ENCODE peak calls at places on chromosome 17, in nine cellular contexts. One of them, this sample, is unnamed.

GRCh38 chr17:19325542-19325941 is 37.0 kb downstream of the B9D1 start:
- DNase-seq in body of pancreas: no peak
- DNase-seq in heart left ventricle: no peak
- DNase-seq in thyroid gland: no peak
- DNase-seq in sigmoid colon: no peak
- DNase-seq in tibial nerve: no peak
- DNase-seq in cardiac muscle cell: no peak
- DNase-seq in lower lobe of right lung: no peak
- DNase-seq in CD8-positive, alpha-beta T cell: no peak
- DNase-seq in this sample: no peak

GRCh38 chr17:59381716-59382570 is 50.5 kb downstream of the YPEL2 start:
- DNase-seq in body of pancreas: peak; percentile 76
- DNase-seq in heart left ventricle: peak; percentile 80
- DNase-seq in thyroid gland: no peak
- DNase-seq in sigmoid colon: peak; percentile 80
- DNase-seq in tibial nerve: no peak
- DNase-seq in cardiac muscle cell: no peak
- DNase-seq in lower lobe of right lung: no peak
- DNase-seq in CD8-positive, alpha-beta T cell: no peak
- DNase-seq in this sample: peak; percentile 79

GRCh38 chr17:51651513-51652298 is 391.4 kb downstream of the UTP18 start:
- DNase-seq in body of pancreas: no peak
- DNase-seq in heart left ventricle: no peak
- DNase-seq in thyroid gland: no peak
- DNase-seq in sigmoid colon: no peak
- DNase-seq in tibial nerve: no peak
- DNase-seq in cardiac muscle cell: no peak
- DNase-seq in lower lobe of right lung: no peak
- DNase-seq in CD8-positive, alpha-beta T cell: no peak
- DNase-seq in this sample: no peak

GRCh38 chr17:47732399-47733046 is 513 bp upstream of the TBX21 start:
- DNase-seq in body of pancreas: no peak
- DNase-seq in heart left ventricle: no peak
- DNase-seq in thyroid gland: no peak
- DNase-seq in sigmoid colon: peak; percentile 39
- DNase-seq in tibial nerve: no peak
- DNase-seq in cardiac muscle cell: no peak
- DNase-seq in lower lobe of right lung: no peak
- DNase-seq in CD8-positive, alpha-beta T cell: no peak
- DNase-seq in this sample: no peak

GRCh38 chr17:81641825-81642489 is 5.0 kb downstream of the TSPAN10 start:
- DNase-seq in body of pancreas: no peak
- DNase-seq in heart left ventricle: no peak
- DNase-seq in thyroid gland: no peak
- DNase-seq in sigmoid colon: no peak
- DNase-seq in tibial nerve: no peak
- DNase-seq in cardiac muscle cell: peak; percentile 36
- DNase-seq in lower lobe of right lung: no peak
- DNase-seq in CD8-positive, alpha-beta T cell: no peak
- DNase-seq in this sample: peak; percentile 30

GRCh38 chr17:66228887-66229782 is at the start of gene APOH:
- DNase-seq in body of pancreas: no peak
- DNase-seq in heart left ventricle: no peak
- DNase-seq in thyroid gland: no peak
- DNase-seq in sigmoid colon: no peak
- DNase-seq in tibial nerve: no peak
- DNase-seq in cardiac muscle cell: no peak
- DNase-seq in lower lobe of right lung: no peak
- DNase-seq in CD8-positive, alpha-beta T cell: no peak
- DNase-seq in this sample: no peak

GRCh38 chr17:60269417-60269816 is 119.6 kb downstream of the CA4 start:
- DNase-seq in body of pancreas: no peak
- DNase-seq in heart left ventricle: no peak
- DNase-seq in thyroid gland: no peak
- DNase-seq in sigmoid colon: no peak
- DNase-seq in tibial nerve: no peak
- DNase-seq in cardiac muscle cell: no peak
- DNase-seq in lower lobe of right lung: no peak
- DNase-seq in CD8-positive, alpha-beta T cell: no peak
- DNase-seq in this sample: no peak

GRCh38 chr17:73043686-73044581 is 48.6 kb downstream of the SLC39A11 start:
- DNase-seq in body of pancreas: no peak
- DNase-seq in heart left ventricle: no peak
- DNase-seq in thyroid gland: no peak
- DNase-seq in sigmoid colon: no peak
- DNase-seq in tibial nerve: no peak
- DNase-seq in cardiac muscle cell: peak; percentile 92
- DNase-seq in lower lobe of right lung: no peak
- DNase-seq in CD8-positive, alpha-beta T cell: no peak
- DNase-seq in this sample: no peak

GRCh38 chr17:43171761-43172487 is 910 bp downstream of the NBR1 start:
- DNase-seq in body of pancreas: peak; percentile 23
- DNase-seq in heart left ventricle: peak; percentile 59
- DNase-seq in thyroid gland: peak; percentile 41
- DNase-seq in sigmoid colon: peak; percentile 80
- DNase-seq in tibial nerve: no peak
- DNase-seq in cardiac muscle cell: peak; percentile 96
- DNase-seq in lower lobe of right lung: no peak
- DNase-seq in CD8-positive, alpha-beta T cell: no peak
- DNase-seq in this sample: peak; percentile 78

GRCh38 chr17:43170766-43171681 is at the start of gene NBR1:
- DNase-seq in body of pancreas: peak; percentile 94
- DNase-seq in heart left ventricle: peak; percentile 95
- DNase-seq in thyroid gland: peak; percentile 96
- DNase-seq in sigmoid colon: peak; percentile 98
- DNase-seq in tibial nerve: peak; percentile 95
- DNase-seq in cardiac muscle cell: peak; percentile 99
- DNase-seq in lower lobe of right lung: peak; percentile 92
- DNase-seq in CD8-positive, alpha-beta T cell: peak; percentile 95
- DNase-seq in this sample: peak; percentile 97

GRCh38 chr17:43170140-43170765 is 761 bp upstream of the NBR1 start:
- DNase-seq in body of pancreas: peak; percentile 90
- DNase-seq in heart left ventricle: peak; percentile 90
- DNase-seq in thyroid gland: peak; percentile 95
- DNase-seq in sigmoid colon: peak; percentile 97
- DNase-seq in tibial nerve: peak; percentile 82
- DNase-seq in cardiac muscle cell: peak; percentile 98
- DNase-seq in lower lobe of right lung: peak; percentile 95
- DNase-seq in CD8-positive, alpha-beta T cell: peak; percentile 87
- DNase-seq in this sample: peak; percentile 87

GRCh38 chr17:43176119-43176570 is 5.1 kb downstream of the NBR1 start:
- DNase-seq in body of pancreas: no peak
- DNase-seq in heart left ventricle: no peak
- DNase-seq in thyroid gland: no peak
- DNase-seq in sigmoid colon: no peak
- DNase-seq in tibial nerve: no peak
- DNase-seq in cardiac muscle cell: no peak
- DNase-seq in lower lobe of right lung: no peak
- DNase-seq in CD8-positive, alpha-beta T cell: no peak
- DNase-seq in this sample: peak; percentile 51

DNA sequence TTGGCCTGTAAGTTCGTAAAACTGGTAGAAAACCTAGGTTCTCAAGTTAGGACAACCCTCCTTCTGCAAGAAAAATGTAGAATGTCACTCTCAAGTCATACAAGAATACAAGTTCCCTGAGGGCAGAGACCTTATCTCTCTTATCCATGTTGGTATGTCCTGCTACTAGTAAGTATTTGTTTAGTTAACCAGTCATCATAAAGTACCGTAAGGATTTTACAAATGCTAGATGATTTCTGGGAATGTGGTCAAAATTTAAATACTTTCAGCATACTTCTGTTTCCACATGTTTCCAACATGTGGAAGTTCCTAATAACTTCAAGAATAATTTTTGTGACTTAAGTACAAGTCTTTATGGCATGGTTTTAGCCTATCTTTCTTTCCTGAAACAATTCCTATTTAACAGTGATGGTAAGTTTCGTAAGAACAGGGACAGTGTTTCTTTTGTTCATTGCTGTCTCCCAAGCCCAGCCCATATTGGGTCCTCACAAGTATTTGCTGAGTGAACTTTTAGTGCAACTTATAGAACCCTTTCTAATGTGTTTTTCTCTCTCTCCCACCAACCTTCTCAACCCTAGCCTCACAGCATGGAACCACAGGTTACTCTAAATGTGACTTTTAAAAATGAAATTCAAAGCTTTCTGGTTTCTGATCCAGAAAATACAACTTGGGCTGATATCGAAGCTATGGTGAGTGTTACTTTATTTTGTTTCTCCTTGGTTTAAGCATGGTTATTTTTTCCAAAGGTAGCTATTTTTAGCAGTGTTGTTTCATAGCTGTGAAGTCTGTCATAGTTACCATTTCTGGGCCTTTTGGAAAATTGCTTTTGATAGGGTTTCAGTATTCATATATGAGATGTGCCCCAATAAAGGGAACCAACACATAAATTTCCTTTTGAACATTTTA is 4.5 kb downstream of the NBR1 start:
- DNase-seq in body of pancreas: no peak
- DNase-seq in heart left ventricle: no peak
- DNase-seq in thyroid gland: no peak
- DNase-seq in sigmoid colon: no peak
- DNase-seq in tibial nerve: no peak
- DNase-seq in cardiac muscle cell: peak; percentile 74
- DNase-seq in lower lobe of right lung: no peak
- DNase-seq in CD8-positive, alpha-beta T cell: no peak
- DNase-seq in this sample: no peak
- H3K4me3 ChIP-seq in body of pancreas: no peak overlapping the region
- H3K4me3 ChIP-seq in heart left ventricle: no peak overlapping the region
- H3K4me3 ChIP-seq in thyroid gland: no peak overlapping the region
- H3K4me3 ChIP-seq in sigmoid colon: no peak overlapping the region
- H3K4me3 ChIP-seq in tibial nerve: no peak overlapping the region
- H3K4me3 ChIP-seq in cardiac muscle cell: no peak overlapping the region
- H3K4me3 ChIP-seq in lower lobe of right lung: no peak overlapping the region
- H3K4me3 ChIP-seq in CD8-positive, alpha-beta T cell: no peak overlapping the region
- H3K4me3 ChIP-seq in this sample: no peak overlapping the region

GRCh38 chr17:80029235-80029974 is 6.3 kb downstream of the TBC1D16 start:
- DNase-seq in body of pancreas: peak; percentile 94
- DNase-seq in heart left ventricle: peak; percentile 81
- DNase-seq in thyroid gland: peak; percentile 66
- DNase-seq in sigmoid colon: peak; percentile 96
- DNase-seq in tibial nerve: peak; percentile 89
- DNase-seq in cardiac muscle cell: peak; percentile 89
- DNase-seq in lower lobe of right lung: peak; percentile 79
- DNase-seq in CD8-positive, alpha-beta T cell: no peak
- DNase-seq in this sample: peak; percentile 73
- TF ChIP-seq CTCF in body of pancreas: no peak
- TF ChIP-seq CTCF in heart left ventricle: no peak
- TF ChIP-seq CTCF in thyroid gland: no peak
- TF ChIP-seq CTCF in sigmoid colon: no peak
- TF ChIP-seq CTCF in tibial nerve: no peak
- TF ChIP-seq CTCF in cardiac muscle cell: no peak
- TF ChIP-seq CTCF in lower lobe of right lung: no peak
- TF ChIP-seq CTCF in CD8-positive, alpha-beta T cell: no peak
- TF ChIP-seq CTCF in this sample: no peak

GRCh38 chr17:57394375-57394774 is 138.1 kb downstream of the MSI2 start:
- DNase-seq in body of pancreas: no peak
- DNase-seq in heart left ventricle: no peak
- DNase-seq in thyroid gland: no peak
- DNase-seq in sigmoid colon: no peak
- DNase-seq in tibial nerve: no peak
- DNase-seq in cardiac muscle cell: no peak
- DNase-seq in lower lobe of right lung: no peak
- DNase-seq in CD8-positive, alpha-beta T cell: no peak
- DNase-seq in this sample: no peak

GRCh38 chr17:57399690-57400089 is 143.4 kb downstream of the MSI2 start:
- DNase-seq in body of pancreas: no peak
- DNase-seq in heart left ventricle: no peak
- DNase-seq in thyroid gland: no peak
- DNase-seq in sigmoid colon: no peak
- DNase-seq in tibial nerve: no peak
- DNase-seq in cardiac muscle cell: no peak
- DNase-seq in lower lobe of right lung: no peak
- DNase-seq in CD8-positive, alpha-beta T cell: no peak
- DNase-seq in this sample: no peak

GRCh38 chr17:57395721-57396321 is 139.5 kb downstream of the MSI2 start:
- DNase-seq in body of pancreas: no peak
- DNase-seq in heart left ventricle: no peak
- DNase-seq in thyroid gland: no peak
- DNase-seq in sigmoid colon: no peak
- DNase-seq in tibial nerve: no peak
- DNase-seq in cardiac muscle cell: peak; percentile 25
- DNase-seq in lower lobe of right lung: no peak
- DNase-seq in CD8-positive, alpha-beta T cell: no peak
- DNase-seq in this sample: no peak

GRCh38 chr17:57396515-57396921 is 140.2 kb downstream of the MSI2 start:
- DNase-seq in body of pancreas: no peak
- DNase-seq in heart left ventricle: no peak
- DNase-seq in thyroid gland: peak; percentile 51
- DNase-seq in sigmoid colon: no peak
- DNase-seq in tibial nerve: no peak
- DNase-seq in cardiac muscle cell: no peak
- DNase-seq in lower lobe of right lung: no peak
- DNase-seq in CD8-positive, alpha-beta T cell: no peak
- DNase-seq in this sample: peak; percentile 48

GRCh38 chr17:57397402-57397801 is 141.1 kb downstream of the MSI2 start:
- DNase-seq in body of pancreas: no peak
- DNase-seq in heart left ventricle: no peak
- DNase-seq in thyroid gland: no peak
- DNase-seq in sigmoid colon: no peak
- DNase-seq in tibial nerve: no peak
- DNase-seq in cardiac muscle cell: no peak
- DNase-seq in lower lobe of right lung: no peak
- DNase-seq in CD8-positive, alpha-beta T cell: no peak
- DNase-seq in this sample: no peak
- H3K4me1 ChIP-seq in body of pancreas: no peaks in the 10 kb centered on the region
- H3K4me1 ChIP-seq in heart left ventricle: no peaks in the 10 kb centered on the region
- H3K4me1 ChIP-seq in thyroid gland: peaks cover 8% of the 10 kb centered on the region
- H3K4me1 ChIP-seq in sigmoid colon: no peaks in the 10 kb centered on the region
- H3K4me1 ChIP-seq in tibial nerve: no peaks in the 10 kb centered on the region
- H3K4me1 ChIP-seq in cardiac muscle cell: peaks cover 25% of the 10 kb centered on the region
- H3K4me1 ChIP-seq in lower lobe of right lung: no peaks in the 10 kb centered on the region
- H3K4me1 ChIP-seq in CD8-positive, alpha-beta T cell: no peaks in the 10 kb centered on the region
- H3K4me1 ChIP-seq in this sample: no peaks in the 10 kb centered on the region

DNA sequence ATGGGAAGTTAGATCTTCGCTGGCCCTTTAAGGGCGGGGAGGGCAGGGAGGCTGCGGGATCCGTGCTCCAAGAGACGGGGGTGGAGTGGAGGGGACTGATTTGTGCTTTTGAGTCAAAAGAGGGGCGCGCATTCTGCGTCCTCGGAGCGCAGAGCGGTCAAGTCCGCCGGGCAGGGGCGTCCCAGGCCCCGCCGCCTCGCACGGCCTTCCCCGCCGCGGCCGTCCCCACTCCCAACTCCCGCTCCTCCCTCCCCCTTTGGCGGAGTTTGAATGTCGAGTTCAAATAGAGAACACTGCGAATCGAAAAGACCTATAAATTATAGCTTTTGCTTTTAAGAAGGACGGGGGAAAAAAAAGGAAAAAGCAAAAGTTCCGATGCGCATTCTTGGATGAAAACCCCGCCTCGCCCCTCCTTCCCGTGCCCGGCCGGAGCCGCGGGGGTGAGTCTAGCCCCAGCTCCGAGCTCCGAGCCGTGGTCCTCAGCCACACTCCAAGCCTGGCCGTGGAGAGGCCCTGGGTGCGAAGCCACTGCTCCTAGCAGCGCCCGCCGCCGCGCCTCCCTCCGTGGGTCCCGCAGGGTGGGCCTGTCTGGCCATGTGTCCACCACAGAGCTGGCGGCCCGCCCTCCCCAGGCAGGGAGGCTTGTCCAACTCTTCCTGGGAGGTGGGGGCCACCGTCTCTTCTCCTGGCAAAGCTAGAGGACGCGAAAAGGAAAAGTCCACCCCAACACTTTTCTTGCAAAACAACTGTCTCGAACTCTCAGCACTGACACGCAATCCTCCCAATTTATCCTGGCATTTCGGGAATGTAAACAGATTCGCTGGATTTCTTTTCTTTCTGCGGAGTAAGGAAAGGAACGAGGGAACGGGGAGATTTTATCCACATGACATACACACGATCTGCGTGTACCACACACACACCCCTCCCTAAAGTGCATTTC is 3.6 kb downstream of the CBX8 start:
- DNase-seq in body of pancreas: no peak
- DNase-seq in heart left ventricle: no peak
- DNase-seq in thyroid gland: no peak
- DNase-seq in sigmoid colon: no peak
- DNase-seq in tibial nerve: no peak
- DNase-seq in cardiac muscle cell: peak; percentile 70
- DNase-seq in lower lobe of right lung: no peak
- DNase-seq in CD8-positive, alpha-beta T cell: no peak
- DNase-seq in this sample: no peak
- H3K4me3 ChIP-seq in body of pancreas: no peak overlapping the region
- H3K4me3 ChIP-seq in heart left ventricle: peak overlapping the region; percentile 39
- H3K4me3 ChIP-seq in thyroid gland: no peak overlapping the region
- H3K4me3 ChIP-seq in sigmoid colon: peak overlapping the region; percentile 31
- H3K4me3 ChIP-seq in tibial nerve: no peak overlapping the region
- H3K4me3 ChIP-seq in cardiac muscle cell: peak overlapping the region; percentile 21
- H3K4me3 ChIP-seq in lower lobe of right lung: peak overlapping the region; percentile 42
- H3K4me3 ChIP-seq in CD8-positive, alpha-beta T cell: no peak overlapping the region
- H3K4me3 ChIP-seq in this sample: no peak overlapping the region

This sample was measured in mucosa of descending colon.